ENCODE peak calls at places on chromosomes 13 and 19, in ten cellular contexts. Q, N, H, D, J, I, V, O, E and P are unnamed samples.

GRCh38 chr13:98504371-98504963 is 72.4 kb downstream of the STK24 start:
- DNase-seq in J (no peak), V (no peak), H (no peak), N (no peak), E (no peak), Q (no peak), D (no peak), O (no peak), I (no peak), P (no peak)

GRCh38 chr13:72638059-72638815 is 89.2 kb downstream of the MZT1 start:
- DNase-seq in H (no peak), O (no peak), E (no peak), J (no peak), N (no peak), V (no peak), Q (no peak), I (no peak), D (no peak), P (no peak)

GRCh38 chr13:28753208-28753892 is 34.6 kb upstream of the SLC46A3 start:
- DNase-seq in D (peak), E (no peak), H (no peak), V (peak), O (no peak), J (no peak), Q (no peak), I (peak), N (peak), P (peak)

GRCh38 chr13:94327318-94327717 is 152.2 kb downstream of the DCT start:
- DNase-seq in N (no peak), I (no peak), D (no peak), O (no peak), Q (no peak), E (no peak), J (no peak), V (no peak), H (no peak), P (no peak)

GRCh38 chr13:89750371-89750770 is 1597.1 kb upstream of the MIR17HG start:
- DNase-seq in Q (no peak), V (no peak), N (no peak), H (no peak), E (no peak), I (no peak), O (no peak), D (no peak), J (no peak), P (no peak)

GRCh38 chr13:43220873-43221578 is 197.6 kb downstream of the DNAJC15 start:
- DNase-seq in E (no peak), J (no peak), N (no peak), D (no peak), H (no peak), V (no peak), O (no peak), Q (no peak), I (no peak), P (no peak)

GRCh38 chr19:39407644-39408391 is 1.2 kb downstream of the ZFP36 start:
- DNase-seq in E (no peak), N (no peak), I (peak), J (no peak), O (peak), D (peak), Q (no peak), V (peak), H (peak), P (peak)

GRCh38 chr13:31894931-31895330 is 136.6 kb upstream of the FRY start:
- DNase-seq in E (no peak), V (no peak), H (no peak), D (no peak), O (no peak), I (no peak), J (no peak), Q (no peak), N (no peak), P (no peak)

GRCh38 chr13:22880756-22881701 is 299.8 kb upstream of the SGCG start:
- DNase-seq in H (no peak), V (no peak), O (no peak), I (no peak), N (no peak), Q (no peak), E (no peak), D (no peak), J (no peak), P (no peak)

GRCh38 chr13:99932912-99933311 is 38.7 kb downstream of the ZIC5 start:
- DNase-seq in Q (no peak), D (no peak), H (no peak), E (no peak), I (no peak), V (no peak), O (no peak), J (no peak), N (no peak), P (no peak)

GRCh38 chr19:45972081-45972943 is 1.4 kb downstream of the NOVA2 start:
- DNase-seq in I (peak), D (no peak), H (no peak), V (no peak), E (no peak), N (no peak), J (peak), Q (no peak), O (no peak), P (no peak)

GRCh38 chr19:34336781-34337271 is 28.2 kb upstream of the GPI start:
- DNase-seq in O (no peak), I (no peak), J (no peak), N (no peak), D (peak), H (no peak), Q (peak), V (peak), E (peak), P (peak)

GRCh38 chr13:91045351-91046034 is 302.0 kb upstream of the MIR17HG start:
- DNase-seq in O (no peak), N (no peak), J (no peak), Q (no peak), H (no peak), V (peak), I (no peak), E (peak), D (peak), P (no peak)

GRCh38 chr13:42906257-42906656 is 85.8 kb downstream of the EPSTI1 start:
- DNase-seq in E (no peak), D (no peak), Q (no peak), N (no peak), V (no peak), H (no peak), O (no peak), I (no peak), J (no peak), P (no peak)

GRCh38 chr13:102487330-102487729 is 85.5 kb upstream of the FGF14 start:
- DNase-seq in O (no peak), V (no peak), H (no peak), E (no peak), Q (no peak), J (peak), D (no peak), I (no peak), N (no peak), P (no peak)

GRCh38 chr19:48591021-48591420 is 15.5 kb upstream of the SPACA4 start:
- DNase-seq in H (no peak), J (no peak), D (peak), I (no peak), N (no peak), V (peak), Q (no peak), E (no peak), O (no peak), P (no peak)

GRCh38 chr19:41939861-41940442 is 11.7 kb upstream of the ERFL start:
- DNase-seq in J (no peak), V (no peak), D (no peak), H (no peak), E (no peak), N (no peak), Q (peak), I (no peak), O (peak), P (peak)

GRCh38 chr13:29924482-29924884 is 74.1 kb upstream of the UBL3 start:
- DNase-seq in E (no peak), V (peak), H (no peak), J (no peak), Q (no peak), I (no peak), O (no peak), D (peak), N (no peak), P (peak)

GRCh38 chr19:2503521-2504109 is 27.7 kb downstream of the GADD45B start:
- DNase-seq in Q (no peak), O (no peak), E (no peak), J (no peak), V (peak), H (no peak), D (peak), N (no peak), I (no peak), P (peak)

GRCh38 chr13:98771838-98772611 is 19.6 kb upstream of the SLC15A1 start:
- DNase-seq in I (no peak), Q (no peak), E (no peak), D (no peak), H (no peak), N (no peak), V (no peak), O (no peak), J (no peak), P (no peak)

GRCh38 chr19:12788682-12789097 is 2.6 kb upstream of the JUNB start:
- DNase-seq in J (no peak), N (no peak), Q (no peak), O (peak), V (peak), H (peak), I (peak), E (no peak), D (peak), P (peak)

GRCh38 chr19:45676851-45677263 is 8.8 kb downstream of the GIPR start:
- DNase-seq in I (no peak), D (no peak), N (no peak), J (no peak), H (no peak), O (peak), E (no peak), Q (no peak), V (no peak), P (no peak)

GRCh38 chr19:46020819-46021125 is 2.1 kb downstream of the PGLYRP1 start:
- DNase-seq in J (no peak), V (no peak), Q (no peak), E (no peak), N (no peak), D (no peak), I (no peak), H (no peak), O (no peak), P (no peak)

GRCh38 chr19:39623946-39624345 is 21.6 kb downstream of the LGALS13 start:
- DNase-seq in H (no peak), V (no peak), N (no peak), E (no peak), J (no peak), I (no peak), D (no peak), Q (no peak), O (no peak), P (no peak)

GRCh38 chr19:15290149-15290548 is 42.2 kb downstream of the BRD4 start:
- DNase-seq in D (no peak), J (no peak), O (no peak), V (no peak), H (no peak), I (no peak), Q (no peak), E (no peak), N (no peak), P (no peak)

GRCh38 chr13:46386426-46386995 is 541 bp downstream of the RUBCNL start:
- DNase-seq in E (no peak), N (no peak), I (peak), Q (no peak), D (no peak), H (no peak), O (no peak), V (no peak), J (no peak), P (no peak)

GRCh38 chr13:114068723-114069322 is 63.6 kb downstream of the RASA3 start:
- DNase-seq in D (peak), E (no peak), Q (no peak), J (no peak), H (peak), I (no peak), O (peak), N (peak), V (peak), P (peak)

GRCh38 chr19:6198896-6199239 is 63.4 kb downstream of the ACSBG2 start:
- DNase-seq in N (no peak), H (no peak), O (no peak), V (no peak), I (no peak), D (no peak), Q (no peak), E (no peak), J (no peak), P (no peak)

GRCh38 chr13:27419333-27419732 is 5.1 kb upstream of the GTF3A start:
- DNase-seq in J (no peak), Q (no peak), E (no peak), D (no peak), I (no peak), N (no peak), V (no peak), H (no peak), O (no peak), P (no peak)

GRCh38 chr19:44644391-44645016 is 794 bp downstream of the PVR start:
- DNase-seq in Q (peak), V (peak), O (no peak), I (no peak), D (peak), N (no peak), E (peak), H (no peak), J (peak), P (peak)

GRCh38 chr19:10368101-10368803 is 12.1 kb downstream of the TYK2 start:
- DNase-seq in J (no peak), O (no peak), V (no peak), N (no peak), H (no peak), E (no peak), D (no peak), Q (no peak), I (no peak), P (no peak)

GRCh38 chr13:51502206-51502651 is 49.4 kb upstream of the INTS6 start:
- DNase-seq in D (no peak), E (no peak), Q (no peak), N (no peak), J (no peak), H (no peak), O (no peak), V (no peak), I (no peak), P (no peak)

GRCh38 chr13:32426191-32426980 is 1.5 kb downstream of the N4BP2L1 start:
- DNase-seq in J (no peak), N (no peak), Q (no peak), H (no peak), O (no peak), D (no peak), E (no peak), V (no peak), I (no peak), P (peak)

GRCh38 chr19:14118165-14119051 is 846 bp upstream of the PRKACA start:
- DNase-seq in D (peak), N (no peak), I (peak), O (peak), H (peak), Q (no peak), E (no peak), V (no peak), J (peak), P (peak)
- TF ChIP-seq CTCF in D (no peak), N (no peak), I (no peak), O (no peak), H (no peak), Q (no peak), E (no peak), V (no peak), J (no peak), P (no peak)

GRCh38 chr13:63048648-63049047 is 1633.0 kb upstream of the PCDH20 start:
- DNase-seq in J (no peak), N (no peak), I (no peak), V (peak), E (no peak), Q (no peak), D (no peak), H (no peak), O (no peak), P (no peak)
- TF ChIP-seq CTCF in J (no peak), N (peak), I (no peak), V (no peak), E (no peak), Q (peak), D (no peak), H (no peak), O (no peak), P (no peak)

GRCh38 chr13:41196620-41197019 is 2.3 kb upstream of the KBTBD7 start:
- DNase-seq in O (no peak), D (peak), I (no peak), V (no peak), N (no peak), E (no peak), J (no peak), Q (no peak), H (no peak), P (no peak)
- TF ChIP-seq CTCF in O (no peak), D (peak), I (no peak), V (peak), N (peak), E (no peak), J (no peak), Q (peak), H (no peak), P (peak)

GRCh38 chr13:60384911-60385310 is 12.1 kb upstream of the TDRD3 start:
- DNase-seq in I (no peak), J (no peak), Q (no peak), H (no peak), D (peak), E (no peak), N (no peak), O (no peak), V (no peak), P (no peak)

GRCh38 chr13:60379837-60380236 is 17.2 kb upstream of the TDRD3 start:
- DNase-seq in E (no peak), Q (no peak), J (no peak), I (no peak), N (no peak), D (no peak), H (no peak), O (no peak), V (peak), P (no peak)
- TF ChIP-seq CTCF in E (no peak), Q (peak), J (no peak), I (no peak), N (peak), D (no peak), H (no peak), O (no peak), V (no peak), P (peak)

DNA sequence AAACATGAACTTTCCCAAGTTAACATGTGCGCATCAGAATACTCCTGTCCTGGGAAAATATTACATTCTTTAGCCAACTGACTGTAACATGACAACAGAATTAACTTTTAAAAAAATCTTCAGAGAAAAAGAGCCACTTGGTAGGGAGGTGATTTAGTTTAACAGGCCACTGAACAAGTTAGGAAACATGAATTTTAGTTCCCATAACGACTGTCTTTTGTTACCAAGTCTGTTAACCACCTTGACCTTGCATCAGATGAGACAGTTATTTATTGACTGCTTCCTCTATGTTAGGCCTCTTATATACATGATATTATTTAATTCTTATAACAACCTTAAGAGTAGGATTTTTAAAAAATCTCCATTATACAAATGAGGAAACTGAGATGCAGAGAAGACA is 268.6 kb downstream of the NDFIP2 start:
- DNase-seq in O (no peak), I (no peak), E (no peak), H (no peak), D (peak), V (no peak), Q (no peak), J (no peak), N (no peak), P (peak)
- TF ChIP-seq CTCF in O (no peak), I (no peak), E (no peak), H (no peak), D (no peak), V (no peak), Q (no peak), J (no peak), N (no peak), P (no peak)

DNA sequence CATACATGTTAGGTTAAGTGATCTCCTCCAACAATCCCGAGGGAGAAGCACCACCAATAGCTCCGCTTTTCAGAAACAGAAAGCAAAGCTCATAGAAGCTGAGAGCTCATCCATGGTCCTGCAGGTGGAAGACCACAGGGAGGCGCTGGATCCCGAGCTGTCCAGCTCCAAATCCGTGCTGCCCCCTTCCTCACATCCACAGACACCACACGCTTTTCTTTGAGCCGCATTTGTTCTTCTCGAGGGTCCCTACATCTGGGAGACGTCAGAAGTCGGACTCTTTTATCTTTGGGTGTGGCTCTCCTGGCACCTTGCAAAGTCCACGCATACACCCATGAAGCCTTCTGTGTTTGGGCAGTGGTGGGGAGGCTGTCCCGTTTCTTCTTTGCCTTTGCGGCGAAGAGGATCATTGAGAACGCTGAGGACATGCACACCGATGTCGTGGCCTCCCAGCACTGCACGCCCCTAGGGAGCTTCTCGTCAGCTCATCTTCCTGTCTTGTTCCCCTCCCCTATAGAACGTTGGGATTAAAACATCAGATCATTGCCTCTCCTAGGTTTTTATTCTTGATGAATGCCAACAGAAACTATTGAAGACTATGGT is 184.8 kb downstream of the TEX29 start:
- DNase-seq in D (no peak), N (no peak), H (no peak), E (peak), I (no peak), Q (peak), O (peak), J (no peak), V (peak), P (no peak)
- TF ChIP-seq CTCF in D (no peak), N (no peak), H (peak), E (peak), I (peak), Q (peak), O (peak), J (no peak), V (peak), P (no peak)

GRCh38 chr19:52527954-52528326 is 472 bp downstream of the ZNF808 start:
- DNase-seq in Q (no peak), I (no peak), O (peak), N (no peak), E (peak), H (peak), J (peak), D (no peak), V (no peak), P (no peak)

GRCh38 chr19:52532480-52532879 is 5.0 kb downstream of the ZNF808 start:
- DNase-seq in O (no peak), J (no peak), N (no peak), V (no peak), I (no peak), Q (no peak), H (no peak), E (no peak), D (no peak), P (no peak)

GRCh38 chr19:52524086-52524485 is 3.4 kb upstream of the ZNF808 start:
- DNase-seq in V (no peak), E (no peak), D (no peak), H (no peak), O (peak), I (no peak), J (no peak), Q (no peak), N (no peak), P (no peak)

GRCh38 chr19:52522555-52522954 is 4.9 kb upstream of the ZNF808 start:
- DNase-seq in V (no peak), J (no peak), Q (no peak), D (no peak), N (no peak), H (no peak), E (no peak), O (no peak), I (no peak), P (no peak)

GRCh38 chr19:52527134-52527953 is at the start of gene ZNF808:
- DNase-seq in H (peak), E (peak), D (peak), J (peak), Q (peak), O (peak), V (peak), N (peak), I (peak), P (peak)
- TF ChIP-seq CTCF in H (peak), E (peak), D (peak), J (peak), Q (peak), O (peak), V (no peak), N (peak), I (peak), P (peak)

GRCh38 chr19:4386038-4386782 is 14.1 kb downstream of the SH3GL1 start:
- DNase-seq in H (peak), E (no peak), O (no peak), Q (no peak), N (no peak), I (no peak), V (no peak), J (no peak), D (no peak), P (no peak)
- TF ChIP-seq CTCF in H (no peak), E (peak), O (no peak), Q (peak), N (peak), I (no peak), V (no peak), J (no peak), D (peak), P (peak)

DNA sequence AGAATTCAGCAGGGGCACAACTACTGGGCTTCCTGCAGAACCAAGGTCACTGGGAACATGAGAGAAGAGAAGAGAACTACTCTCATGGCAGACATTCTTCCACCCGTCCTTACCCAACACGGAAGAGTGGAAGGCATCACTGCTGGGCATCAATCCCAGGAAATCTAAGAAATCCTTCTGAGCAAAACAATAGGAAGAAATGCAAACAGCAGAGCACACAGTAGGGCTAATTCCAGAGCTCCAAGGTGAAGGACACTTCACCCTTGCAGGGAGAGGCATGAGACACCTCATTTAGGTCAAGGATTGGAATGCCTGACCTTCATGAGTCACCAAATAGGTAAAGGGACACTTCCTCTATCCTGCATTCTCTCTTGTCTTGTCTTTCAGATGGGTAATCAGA is 2.8 kb downstream of the ERVV-2 start:
- DNase-seq in Q (no peak), O (no peak), J (no peak), N (no peak), V (no peak), H (no peak), I (no peak), E (no peak), D (no peak), P (no peak)
- TF ChIP-seq CTCF in Q (no peak), O (no peak), J (no peak), N (no peak), V (no peak), H (no peak), I (no peak), E (no peak), D (no peak), P (no peak)